ENCODE peak calls at places on chromosomes 16 and 17, in four cellular contexts. S is kidney epithelial cell, R is fibroblast of pulmonary artery, W is NB4. E is an unnamed sample.

GRCh38 chr17:61426482-61427304 is 25.5 kb upstream of the TBX4 start:
- DNase-seq in S (no peak), W (no peak), R (no peak), E (no peak)

GRCh38 chr16:55471448-55472097 is 7.4 kb upstream of the MMP2 start:
- DNase-seq in R (peak; percentile 81), S (peak; percentile 77), W (peak; percentile 55), E (peak; percentile 52)

GRCh38 chr17:9700754-9701476 is 55.6 kb downstream of the USP43 start:
- DNase-seq in S (no peak), R (no peak), W (no peak), E (no peak)

GRCh38 chr17:70254735-70255460 is 85.6 kb downstream of the KCNJ2 start:
- DNase-seq in R (no peak), S (no peak), W (no peak), E (no peak)

GRCh38 chr17:78664476-78665384 is 87.5 kb upstream of the DNAH17 start:
- DNase-seq in S (no peak), W (no peak), R (peak; percentile 42), E (no peak)

GRCh38 chr17:54404259-54404658 is 496.4 kb upstream of the TOM1L1 start:
- DNase-seq in S (no peak), R (no peak), W (no peak), E (no peak)

GRCh38 chr17:17073627-17074521 is 31.6 kb downstream of the MPRIP start:
- DNase-seq in R (no peak), S (no peak), W (no peak), E (no peak)

GRCh38 chr17:2181206-2181983 is 122.2 kb downstream of the SMG6 start:
- DNase-seq in R (peak; percentile 96), W (no peak), S (no peak), E (no peak)

GRCh38 chr16:29745853-29746345 is at the start of gene C16orf54:
- DNase-seq in R (no peak), W (peak; percentile 99), S (no peak), E (peak; percentile 95)

GRCh38 chr16:67923414-67924127 is 8.1 kb downstream of the CTRL start:
- DNase-seq in S (no peak), R (no peak), W (no peak), E (no peak)

GRCh38 chr16:57688987-57689771 is 5.4 kb upstream of the DRC7 start:
- DNase-seq in S (no peak), R (no peak), W (no peak), E (no peak)

GRCh38 chr16:24953721-24954120 is 61.4 kb downstream of the ARHGAP17 start:
- DNase-seq in S (no peak), W (no peak), R (no peak), E (no peak)

GRCh38 chr17:80177986-80178590 is 8.3 kb downstream of the CARD14 start:
- DNase-seq in R (no peak), S (no peak), W (no peak), E (no peak)

GRCh38 chr16:21166561-21166961 is 8.1 kb downstream of the LDAF1 start:
- DNase-seq in W (peak; percentile 27), R (peak; percentile 31), S (no peak), E (no peak)

GRCh38 chr17:54902611-54903010 is 2.0 kb downstream of the TOM1L1 start:
- DNase-seq in W (no peak), R (no peak), S (no peak), E (no peak)

GRCh38 chr16:15811778-15812750 is 44.8 kb downstream of the MYH11 start:
- DNase-seq in S (peak; percentile 38), R (peak; percentile 89), W (peak; percentile 89), E (no peak)

GRCh38 chr17:2695243-2695960 is 16.2 kb downstream of the CLUH start:
- DNase-seq in R (no peak), W (no peak), S (no peak), E (no peak)

GRCh38 chr17:10843806-10844205 is 5.9 kb upstream of the PIRT start:
- DNase-seq in R (peak; percentile 12), W (no peak), S (no peak), E (no peak)

GRCh38 chr17:10844667-10845387 is 6.9 kb upstream of the PIRT start:
- DNase-seq in W (peak; percentile 74), S (no peak), R (peak; percentile 68), E (peak; percentile 73)

GRCh38 chr17:10842658-10843057 is 4.8 kb upstream of the PIRT start:
- DNase-seq in R (no peak), S (no peak), W (no peak), E (no peak)

DNA sequence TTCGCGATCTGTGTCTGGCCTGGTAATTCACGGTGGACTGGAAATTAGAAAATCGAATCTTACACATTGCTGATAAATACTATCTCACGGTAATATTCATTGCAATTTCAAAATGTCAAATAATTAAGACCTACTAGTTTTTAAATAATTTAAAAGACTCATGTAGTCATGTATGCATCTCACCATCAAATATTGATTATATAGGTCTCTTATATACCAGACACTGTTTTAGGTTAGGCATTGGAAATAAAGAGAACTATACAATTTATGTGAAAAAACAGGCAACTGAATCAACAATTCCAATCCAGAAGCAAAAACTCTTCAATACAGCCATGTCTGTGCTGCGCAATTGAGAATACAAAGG is 7.5 kb upstream of the PIRT start:
- DNase-seq in R (no peak), W (no peak), S (no peak), E (no peak)
- H3K4me3 ChIP-seq in R (no peak overlapping the region), W (no peak overlapping the region), S (no peak overlapping the region), E (no peak overlapping the region)

GRCh38 chr16:87806246-87806607 is 40.4 kb upstream of the KLHDC4 start:
- DNase-seq in W (peak; percentile 83), R (no peak), S (no peak), E (no peak)
- H3K4me3 ChIP-seq in W (peak overlapping the region; percentile 64), R (peak overlapping the region; percentile 44), S (peak overlapping the region; percentile 15), E (no peak overlapping the region)

DNA sequence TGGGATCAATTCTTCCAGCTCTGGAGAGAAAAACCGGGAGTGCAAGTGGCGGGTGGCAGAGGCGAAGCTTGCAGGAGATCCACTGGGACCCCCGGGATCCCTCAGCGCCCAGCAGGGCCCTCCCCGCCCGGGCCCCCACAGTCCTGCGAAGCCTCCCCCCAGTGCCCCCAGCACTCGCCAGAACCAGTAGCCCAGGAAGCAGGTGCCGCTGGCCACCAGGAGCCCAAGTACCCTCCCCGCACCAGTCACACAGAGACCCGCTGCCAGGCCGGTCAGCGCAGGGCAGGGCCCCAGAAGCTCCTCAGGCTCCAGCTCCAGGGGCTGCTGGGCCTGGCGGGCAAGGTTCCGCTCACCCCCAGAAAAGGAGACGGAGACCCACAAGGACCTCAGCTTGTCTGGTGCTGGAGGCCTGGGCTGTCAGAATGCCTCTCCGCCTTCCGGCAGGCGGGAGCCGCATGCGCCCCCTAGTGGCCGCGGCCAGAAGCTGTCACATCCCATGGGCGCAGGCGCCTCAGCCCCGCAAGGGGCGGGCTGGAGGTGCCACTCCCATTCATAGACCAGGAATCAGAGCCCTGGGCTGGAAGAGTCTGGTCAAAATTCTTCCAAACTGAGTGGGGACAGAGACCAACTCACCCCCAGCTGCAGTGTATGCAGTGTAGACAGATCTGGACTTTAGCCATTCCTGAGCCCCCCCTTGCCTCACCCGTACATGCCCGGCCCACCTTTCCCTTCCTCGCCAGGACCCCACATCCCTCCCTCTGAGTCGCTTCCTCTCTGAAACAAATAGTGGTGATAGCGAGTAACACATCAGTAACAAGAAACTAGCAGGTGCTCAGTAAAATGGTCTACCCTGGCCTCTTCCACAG is 1002.3 kb downstream of the KCNJ18 start:
- DNase-seq in S (no peak), R (no peak), W (peak; percentile 12), E (no peak)
- H3K4me3 ChIP-seq in S (no peak overlapping the region), R (no peak overlapping the region), W (no peak overlapping the region), E (no peak overlapping the region)

GRCh38 chr17:45247429-45248131 is 14.3 kb downstream of the SPATA32 start:
- DNase-seq in R (peak; percentile 86), W (peak; percentile 97), S (peak; percentile 60), E (peak; percentile 97)
- H3K4me3 ChIP-seq in R (peak overlapping the region; percentile 57), W (peak overlapping the region; percentile 58), S (peak overlapping the region; percentile 84), E (peak overlapping the region; percentile 89)

DNA sequence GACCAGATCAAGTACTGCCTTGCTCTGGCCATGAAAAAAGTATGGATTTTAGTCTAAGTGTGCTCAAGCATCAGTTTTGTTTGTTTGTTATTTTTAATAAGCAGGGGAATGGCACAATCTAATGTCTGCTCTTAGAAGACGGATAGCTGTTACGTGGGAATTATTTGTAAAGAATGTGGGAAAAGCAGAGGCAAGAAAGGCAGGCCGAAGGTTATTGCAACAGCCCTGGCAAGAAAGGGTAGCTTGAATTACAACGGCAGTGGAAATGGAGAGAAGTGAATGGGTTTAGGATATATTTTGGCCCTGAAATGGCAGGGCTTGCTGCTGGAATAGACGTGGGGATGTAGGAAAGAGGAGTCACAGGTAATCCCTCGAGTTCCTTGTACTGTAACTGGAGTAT is 987 bp upstream of the HASPIN start:
- DNase-seq in S (no peak), W (no peak), R (peak; percentile 22), E (no peak)
- H3K4me3 ChIP-seq in S (peak overlapping the region; percentile 66), W (peak overlapping the region; percentile 91), R (peak overlapping the region; percentile 93), E (peak overlapping the region; percentile 79)

GRCh38 chr16:56607675-56608042 is 725 bp upstream of the MT2A start:
- DNase-seq in S (no peak), R (no peak), W (peak; percentile 46), E (no peak)
- H3K4me3 ChIP-seq in S (peak overlapping the region; percentile 87), R (peak overlapping the region; percentile 32), W (peak overlapping the region; percentile 52), E (no peak overlapping the region)

GRCh38 chr17:77153487-77153886 is 12.7 kb downstream of the SEC14L1 start:
- DNase-seq in W (no peak), R (no peak), S (no peak), E (no peak)
- H3K4me3 ChIP-seq in W (no peak overlapping the region), R (no peak overlapping the region), S (no peak overlapping the region), E (no peak overlapping the region)